ENCODE peak calls at places on chromosome 17, in five cellular contexts. V is T follicular helper cell, O is activated gamma-delta T cell treated with Interleukin-2 at 50 U/mL for 16 hours, K is hippocampal formation, M is sigmoid colon. B is an unnamed sample.

GRCh38 chr17:41420134-41420533 is 4.3 kb downstream of the KRT37 start:
- DNase-seq in V (no peak), M (no peak), O (no peak), K (no peak), B (no peak)

GRCh38 chr17:71203953-71204352 is 916.9 kb upstream of the SOX9 start:
- DNase-seq in O (no peak), K (no peak), M (no peak), V (no peak), B (no peak)

GRCh38 chr17:27471321-27472269 is 15.3 kb downstream of the KSR1 start:
- DNase-seq in O (peak), V (peak), K (no peak), M (no peak), B (peak)

GRCh38 chr17:45384047-45384799 is 48.4 kb downstream of the ARHGAP27 start:
- DNase-seq in V (no peak), M (no peak), K (no peak), O (no peak), B (no peak)

GRCh38 chr17:76686538-76687277 is 24.1 kb downstream of the MXRA7 start:
- DNase-seq in M (peak), V (no peak), O (no peak), K (no peak), B (no peak)

GRCh38 chr17:68433911-68434503 is 23.3 kb downstream of the WIPI1 start:
- DNase-seq in M (no peak), V (no peak), O (no peak), K (no peak), B (no peak)

GRCh38 chr17:75476752-75477492 is 20.5 kb downstream of the TMEM94 start:
- DNase-seq in O (no peak), M (no peak), V (no peak), K (no peak), B (no peak)

GRCh38 chr17:67128700-67129099 is 84.3 kb downstream of the CACNG1 start:
- DNase-seq in O (no peak), M (no peak), K (no peak), V (no peak), B (no peak)

GRCh38 chr17:19317359-19318095 is 45.0 kb downstream of the B9D1 start:
- DNase-seq in V (no peak), O (no peak), M (peak), K (peak), B (no peak)

GRCh38 chr17:7192271-7192937 is 13.2 kb upstream of the ASGR1 start:
- DNase-seq in V (no peak), K (no peak), O (no peak), M (no peak), B (no peak)

GRCh38 chr17:34182036-34182803 is 72.9 kb upstream of the CCL2 start:
- DNase-seq in M (no peak), V (no peak), O (no peak), K (no peak), B (no peak)

GRCh38 chr17:27949304-27949703 is 56.1 kb upstream of the LYRM9 start:
- DNase-seq in V (no peak), K (no peak), M (no peak), O (no peak), B (no peak)

GRCh38 chr17:17703608-17703919 is 22.3 kb downstream of the RAI1 start:
- DNase-seq in K (no peak), V (no peak), M (no peak), O (no peak), B (no peak)

GRCh38 chr17:42310281-42311156 is 22.2 kb downstream of the STAT5A start:
- DNase-seq in V (no peak), O (no peak), K (no peak), M (no peak), B (no peak)

GRCh38 chr17:49015179-49015923 is 18.2 kb downstream of the IGF2BP1 start:
- DNase-seq in O (no peak), K (no peak), V (no peak), M (no peak), B (no peak)

GRCh38 chr17:83079340-83079747 is at the start of gene METRNL:
- DNase-seq in V (peak), M (peak), O (peak), K (peak), B (peak)

GRCh38 chr17:61904094-61904710 is 23.6 kb downstream of the INTS2 start:
- DNase-seq in V (peak), O (peak), K (no peak), M (no peak), B (peak)

GRCh38 chr17:45388604-45389325 is 43.9 kb downstream of the ARHGAP27 start:
- DNase-seq in M (peak), O (no peak), K (no peak), V (no peak), B (no peak)

GRCh38 chr17:78748730-78749317 is 33.2 kb downstream of the CYTH1 start:
- DNase-seq in V (peak), K (no peak), O (peak), M (peak), B (peak)

GRCh38 chr17:81328489-81328888 is 33.4 kb upstream of the SLC38A10 start:
- DNase-seq in O (no peak), V (no peak), K (no peak), M (no peak), B (no peak)

GRCh38 chr17:62707425-62707739 is 79.9 kb downstream of the MRC2 start:
- DNase-seq in O (no peak), K (no peak), V (no peak), M (no peak), B (no peak)

GRCh38 chr17:28763804-28764266 is 20.0 kb downstream of the TRAF4 start:
- DNase-seq in O (peak), V (peak), M (peak), K (peak), B (peak)

GRCh38 chr17:52157603-52158449 is 688 bp downstream of the CA10 start:
- DNase-seq in V (no peak), K (no peak), O (no peak), M (no peak), B (no peak)

GRCh38 chr17:9174779-9175574 is 153.7 kb downstream of the NTN1 start:
- DNase-seq in V (no peak), M (no peak), K (no peak), O (no peak), B (no peak)

GRCh38 chr17:72222971-72223370 is 102.2 kb downstream of the SOX9 start:
- DNase-seq in K (no peak), V (no peak), M (no peak), O (no peak), B (no peak)

GRCh38 chr17:19996086-19996485 is 13.1 kb upstream of the SPECC1 start:
- DNase-seq in K (no peak), O (no peak), V (no peak), M (no peak), B (no peak)

GRCh38 chr17:57747221-57748017 is 2.3 kb upstream of the CCDC182 start:
- DNase-seq in K (peak), O (peak), V (peak), M (no peak), B (no peak)

GRCh38 chr17:73043686-73044581 is 48.6 kb downstream of the SLC39A11 start:
- DNase-seq in M (no peak), V (no peak), O (no peak), K (no peak), B (no peak)

GRCh38 chr17:67289174-67289876 is 44.3 kb upstream of the HELZ start:
- DNase-seq in K (peak), V (no peak), O (no peak), M (peak), B (no peak)

GRCh38 chr17:67258836-67259468 is 14.0 kb upstream of the HELZ start:
- DNase-seq in M (no peak), K (no peak), V (no peak), O (peak), B (no peak)

GRCh38 chr17:44637066-44637465 is 19.2 kb upstream of the MEIOC start:
- DNase-seq in M (no peak), O (no peak), V (no peak), K (no peak), B (no peak)

GRCh38 chr17:65557349-65558310 is 3.8 kb downstream of the AXIN2 start:
- DNase-seq in M (no peak), O (peak), K (no peak), V (no peak), B (no peak)

GRCh38 chr17:44043326-44043725 is 23.1 kb downstream of the LSM12 start:
- DNase-seq in V (no peak), K (no peak), M (peak), O (no peak), B (no peak)

GRCh38 chr17:31472137-31472536 is 80.7 kb downstream of the RAB11FIP4 start:
- DNase-seq in V (no peak), M (no peak), O (no peak), K (peak), B (no peak)

GRCh38 chr17:27384261-27384701 is 72.0 kb upstream of the KSR1 start:
- DNase-seq in M (peak), V (no peak), O (no peak), K (peak), B (no peak)

GRCh38 chr17:59840329-59840907 is 52.3 kb downstream of the TUBD1 start:
- DNase-seq in K (no peak), O (no peak), M (no peak), V (no peak), B (no peak)